ENCODE peak calls at places on chromosome 9, in five cellular contexts. I, J, V, T and L are unnamed samples.

GRCh38 chr9:88387733-88388202 is 476 bp upstream of the SPIN1 start:
- DNase-seq in I (peak; percentile 69), J (peak; percentile 59), V (peak; percentile 65), T (peak; percentile 57), L (peak; percentile 66)

GRCh38 chr9:105432247-105432857 is 15.5 kb upstream of the FSD1L start:
- DNase-seq in I (no peak), J (no peak), V (no peak), T (no peak), L (no peak)

GRCh38 chr9:110183208-110184145 is 24.5 kb downstream of the C9orf152 start:
- DNase-seq in I (no peak), J (peak; percentile 79), V (peak; percentile 87), T (peak; percentile 74), L (peak; percentile 26)

GRCh38 chr9:93008457-93008856 is 50.0 kb upstream of the SUSD3 start:
- DNase-seq in I (no peak), J (no peak), V (no peak), T (no peak), L (no peak)

GRCh38 chr9:89431930-89432725 is 65.8 kb downstream of the SEMA4D start:
- DNase-seq in I (no peak), J (no peak), V (no peak), T (no peak), L (no peak)

GRCh38 chr9:76987594-76988200 is 31.8 kb upstream of the FOXB2 start:
- DNase-seq in I (no peak), J (no peak), V (peak; percentile 67), T (peak; percentile 15), L (peak; percentile 12)

GRCh38 chr9:107131108-107131799 is 151.8 kb upstream of the RAD23B start:
- DNase-seq in I (no peak), J (no peak), V (no peak), T (no peak), L (no peak)

GRCh38 chr9:98708933-98709911 is at the start of gene GABBR2:
- DNase-seq in I (no peak), J (no peak), V (no peak), T (peak; percentile 4), L (peak; percentile 1)

GRCh38 chr9:112059145-112059979 is 115.7 kb downstream of the SUSD1 start:
- DNase-seq in I (no peak), J (no peak), V (peak; percentile 68), T (peak; percentile 92), L (peak; percentile 89)

GRCh38 chr9:126053913-126054312 is 272.7 kb upstream of the MVB12B start:
- DNase-seq in I (peak; percentile 17), J (no peak), V (no peak), T (no peak), L (no peak)

GRCh38 chr9:22067196-22067595 is 58.1 kb upstream of the CDKN2B start:
- DNase-seq in I (no peak), J (no peak), V (no peak), T (no peak), L (peak; percentile 26)

GRCh38 chr9:97394881-97395280 is 17.0 kb upstream of the TDRD7 start:
- DNase-seq in I (no peak), J (no peak), V (no peak), T (no peak), L (no peak)

GRCh38 chr9:117291223-117291622 is 123.6 kb downstream of the ASTN2 start:
- DNase-seq in I (no peak), J (no peak), V (no peak), T (no peak), L (no peak)

GRCh38 chr9:110977259-110977709 is 61.0 kb downstream of the LPAR1 start:
- DNase-seq in I (no peak), J (peak; percentile 70), V (peak; percentile 70), T (peak; percentile 77), L (peak; percentile 78)

GRCh38 chr9:4788703-4789102 is 4.0 kb upstream of the RCL1 start:
- DNase-seq in I (no peak), J (no peak), V (no peak), T (no peak), L (no peak)

GRCh38 chr9:68981825-68982224 is 32.1 kb downstream of the PRKACG start:
- DNase-seq in I (no peak), J (no peak), V (peak; percentile 13), T (no peak), L (no peak)

GRCh38 chr9:76646249-76646648 is 118.0 kb upstream of the PCA3 start:
- DNase-seq in I (no peak), J (no peak), V (peak; percentile 46), T (no peak), L (no peak)

GRCh38 chr9:95623614-95624013 is 106.8 kb upstream of the PTCH1 start:
- DNase-seq in I (no peak), J (no peak), V (no peak), T (peak; percentile 4), L (no peak)
- TF ChIP-seq CTCF in I (no peak), J (no peak), V (no peak), T (no peak), L (no peak)

GRCh38 chr9:81559741-81560140 is 129.6 kb downstream of the TLE1 start:
- DNase-seq in I (no peak), J (no peak), V (peak; percentile 95), T (peak; percentile 46), L (peak; percentile 81)
- H3K4me1 ChIP-seq in I (peaks cover 19% of the 10 kb centered on the region), J (peaks cover 20% of the 10 kb centered on the region), V (no peaks in the 10 kb centered on the region), T (peaks cover 28% of the 10 kb centered on the region), L (peaks cover 27% of the 10 kb centered on the region)

GRCh38 chr9:37037744-37038640 is 3.9 kb upstream of the PAX5 start:
- DNase-seq in I (no peak), J (no peak), V (peak; percentile 30), T (no peak), L (no peak)
- H3K27me3 ChIP-seq in I (peaks cover 98% of the 10 kb centered on the region), J (peaks cover 99% of the 10 kb centered on the region), V (peaks cover 100% of the 10 kb centered on the region), T (peaks cover 96% of the 10 kb centered on the region), L (peaks cover 99% of the 10 kb centered on the region)

GRCh38 chr9:7637073-7637472 is 162.5 kb downstream of the DMAC1 start:
- DNase-seq in I (no peak), J (no peak), V (no peak), T (no peak), L (no peak)

GRCh38 chr9:7640205-7640604 is 159.4 kb downstream of the DMAC1 start:
- DNase-seq in I (no peak), J (no peak), V (no peak), T (no peak), L (no peak)

DNA sequence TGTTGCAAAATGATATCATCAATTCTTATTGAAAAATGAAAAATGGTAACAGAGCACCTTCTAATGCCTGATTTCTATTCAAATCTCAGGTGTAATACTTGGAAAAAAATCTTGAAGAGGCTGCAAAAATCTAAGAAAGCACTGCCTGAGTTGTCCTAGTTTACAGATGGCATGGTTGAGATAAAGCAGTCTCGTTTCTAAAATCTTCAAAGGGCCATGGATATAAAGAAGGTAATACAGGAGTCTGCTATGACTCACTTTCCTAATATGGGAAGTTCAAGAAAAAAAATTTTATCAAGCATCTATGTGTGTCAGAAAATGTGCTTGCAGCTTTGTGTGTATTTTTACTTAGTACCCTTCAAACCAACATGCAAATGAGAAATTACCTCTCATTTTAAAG is 163.3 kb downstream of the DMAC1 start:
- DNase-seq in I (no peak), J (no peak), V (no peak), T (no peak), L (no peak)
- TF ChIP-seq CTCF in I (no peak), J (no peak), V (no peak), T (no peak), L (no peak)

GRCh38 chr9:2026598-2026997 is 11.5 kb downstream of the SMARCA2 start:
- DNase-seq in I (no peak), J (no peak), V (no peak), T (peak; percentile 88), L (no peak)

GRCh38 chr9:2023532-2023931 is 8.4 kb downstream of the SMARCA2 start:
- DNase-seq in I (no peak), J (no peak), V (no peak), T (peak; percentile 53), L (no peak)

GRCh38 chr9:2024888-2025781 is 10.0 kb downstream of the SMARCA2 start:
- DNase-seq in I (no peak), J (no peak), V (peak; percentile 15), T (no peak), L (no peak)

GRCh38 chr9:2027761-2028160 is 12.6 kb downstream of the SMARCA2 start:
- DNase-seq in I (no peak), J (no peak), V (no peak), T (peak; percentile 7), L (no peak)

DNA sequence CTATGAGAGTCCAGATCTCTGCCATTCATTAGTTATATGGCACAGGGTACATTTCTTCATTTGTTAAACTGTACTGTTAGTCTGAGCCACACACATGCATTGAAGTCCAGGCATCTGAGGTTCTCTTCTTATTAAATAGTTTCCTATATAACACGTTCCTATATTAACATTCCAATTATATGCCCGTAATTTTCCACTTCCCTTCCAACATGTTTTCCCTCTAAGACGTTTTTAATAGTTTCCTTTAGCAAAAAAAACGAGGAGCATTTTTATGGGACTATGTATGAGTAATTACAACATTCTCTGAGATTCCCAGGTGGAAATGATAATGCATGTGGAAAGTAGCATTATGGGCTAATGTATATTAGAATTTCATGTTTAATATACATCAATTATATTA is 11.0 kb downstream of the SMARCA2 start:
- DNase-seq in I (no peak), J (no peak), V (no peak), T (no peak), L (no peak)
- H3K4me1 ChIP-seq in I (peaks cover 82% of the 10 kb centered on the region), J (peaks cover 90% of the 10 kb centered on the region), V (peaks cover 9% of the 10 kb centered on the region), T (peaks cover 45% of the 10 kb centered on the region), L (no peaks in the 10 kb centered on the region)

DNA sequence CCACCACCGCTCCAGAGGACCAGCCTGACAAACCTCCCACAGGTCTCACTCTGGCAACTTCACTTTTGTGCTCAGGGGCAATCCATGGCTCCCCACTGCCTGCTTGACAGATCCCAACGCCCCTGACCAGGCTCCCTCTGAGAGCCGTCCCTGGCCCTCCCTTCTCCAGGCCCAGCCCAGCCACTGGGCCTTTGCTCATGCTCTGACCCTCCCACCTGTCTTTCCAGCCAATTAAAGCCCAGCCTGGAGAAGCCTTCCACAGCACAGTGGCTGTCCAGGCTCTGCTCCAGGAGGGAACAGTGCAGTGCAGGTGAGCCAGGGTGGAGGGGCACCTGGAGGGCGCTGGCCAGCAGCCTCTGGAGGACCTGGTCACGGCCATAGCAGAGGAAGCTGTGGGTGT is 3.3 kb downstream of the ENTPD2 start:
- DNase-seq in I (no peak), J (no peak), V (no peak), T (no peak), L (no peak)
- H3K27me3 ChIP-seq in I (peaks cover 86% of the 10 kb centered on the region), J (peaks cover 94% of the 10 kb centered on the region), V (peaks cover 87% of the 10 kb centered on the region), T (peaks cover 21% of the 10 kb centered on the region), L (peaks cover 60% of the 10 kb centered on the region)

DNA sequence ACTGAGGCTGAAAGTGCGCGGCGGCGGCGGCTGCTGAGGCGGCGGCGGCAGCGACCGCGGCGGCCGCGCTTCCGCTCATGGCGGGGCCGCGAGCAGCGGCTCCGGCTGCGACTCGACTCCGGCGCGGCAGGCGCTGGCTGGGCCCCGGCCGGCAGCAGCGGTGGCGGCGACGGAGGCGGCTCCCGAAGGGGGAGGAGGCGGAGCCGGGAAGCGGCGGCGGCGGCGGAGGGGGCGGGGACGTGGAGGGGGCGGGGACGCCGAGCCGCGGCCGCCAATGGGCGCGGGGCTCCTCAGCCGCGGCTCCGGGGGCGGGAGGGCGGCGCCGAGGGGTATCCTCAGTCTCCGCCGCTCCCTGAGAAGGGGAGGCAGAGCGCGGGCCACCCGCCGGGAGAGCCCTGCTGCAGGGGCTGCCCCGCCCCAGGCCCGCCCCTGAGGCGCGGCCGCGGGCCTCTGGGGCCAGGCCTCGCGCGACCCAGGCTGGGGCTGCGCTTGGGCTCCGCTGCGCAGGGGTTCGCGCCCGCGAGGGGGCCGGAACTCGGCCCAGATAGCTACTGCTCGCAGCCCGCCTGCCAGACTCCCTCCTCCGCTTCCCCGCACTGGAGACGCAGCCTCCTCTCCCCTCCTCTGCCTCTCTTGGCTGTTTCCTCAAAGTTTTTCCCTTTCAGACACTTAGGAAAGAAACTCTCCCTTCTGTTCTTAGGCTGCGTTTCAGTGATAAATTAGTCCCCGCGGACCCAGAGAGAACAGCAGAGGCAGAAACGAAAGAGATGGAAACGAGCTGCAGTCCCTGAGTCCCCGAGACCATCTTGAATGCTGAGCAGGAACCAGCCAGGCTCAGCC is 85.0 kb upstream of the MELK start:
- DNase-seq in I (peak; percentile 95), J (peak; percentile 93), V (peak; percentile 98), T (peak; percentile 88), L (peak; percentile 54)
- TF ChIP-seq CTCF in I (no peak), J (no peak), V (no peak), T (peak; percentile 6), L (peak; percentile 19)